ENCODE peak calls at places on chromosomes 13 and 19, in five cellular contexts. D is adrenal gland, X is brain microvascular endothelial cell, V is GM06990, O is cardiac fibroblast. C is an unnamed sample.
A peak's percentile ranks its signal among the peaks of the same experiment; 100 is the strongest.

GRCh38 chr19:29635963-29636362 is 29.3 kb upstream of the PLEKHF1 start:
- DNase-seq in D (no peak), X (no peak), V (no peak), O (no peak), C (no peak)

GRCh38 chr19:22784051-22784450 is at the start of gene ZNF99:
- DNase-seq in D (peak; percentile 52), X (no peak), V (no peak), O (no peak), C (peak; percentile 83)

GRCh38 chr13:79898996-79899395 is 418.0 kb downstream of the NDFIP2 start:
- DNase-seq in D (no peak), X (no peak), V (no peak), O (no peak), C (no peak)

GRCh38 chr13:98105929-98106336 is 37.0 kb upstream of the FARP1 start:
- DNase-seq in D (no peak), X (peak; percentile 64), V (no peak), O (peak; percentile 70), C (peak; percentile 47)

GRCh38 chr13:54709546-54709945 is 1680.9 kb downstream of the OLFM4 start:
- DNase-seq in D (no peak), X (no peak), V (no peak), O (no peak), C (no peak)

GRCh38 chr13:20721454-20722357 is 18.2 kb downstream of the IL17D start:
- DNase-seq in D (peak; percentile 84), X (peak; percentile 72), V (no peak), O (peak; percentile 59), C (peak; percentile 81)

GRCh38 chr13:72505376-72505775 is 222.1 kb downstream of the MZT1 start:
- DNase-seq in D (no peak), X (no peak), V (no peak), O (no peak), C (no peak)

GRCh38 chr13:46101002-46101401 is 3.8 kb downstream of the CPB2 start:
- DNase-seq in D (no peak), X (no peak), V (no peak), O (no peak), C (no peak)

GRCh38 chr13:91031508-91031907 is 316.0 kb upstream of the MIR17HG start:
- DNase-seq in D (no peak), X (no peak), V (no peak), O (no peak), C (no peak)

GRCh38 chr19:29978139-29978538 is 36.1 kb downstream of the URI1 start:
- DNase-seq in D (no peak), X (no peak), V (no peak), O (no peak), C (no peak)

GRCh38 chr13:23654111-23655110 is 84.2 kb downstream of the TNFRSF19 start:
- DNase-seq in D (no peak), X (peak; percentile 29), V (no peak), O (peak; percentile 32), C (peak; percentile 46)

GRCh38 chr19:45087531-45087930 is 5.4 kb upstream of the PPP1R37 start:
- DNase-seq in D (no peak), X (no peak), V (no peak), O (no peak), C (no peak)

GRCh38 chr13:94115054-94115453 is 364.4 kb downstream of the DCT start:
- DNase-seq in D (no peak), X (no peak), V (no peak), O (no peak), C (no peak)

GRCh38 chr19:9786819-9787218 is 18.3 kb upstream of the ZNF846 start:
- DNase-seq in D (no peak), X (no peak), V (no peak), O (no peak), C (no peak)

GRCh38 chr19:9782282-9782681 is 13.7 kb upstream of the ZNF846 start:
- DNase-seq in D (no peak), X (no peak), V (no peak), O (no peak), C (no peak)

GRCh38 chr19:9785367-9786331 is 17.1 kb upstream of the ZNF846 start:
- DNase-seq in D (peak; percentile 99), X (peak; percentile 94), V (peak; percentile 95), O (peak; percentile 94), C (peak; percentile 98)

GRCh38 chr19:9789066-9789465 is 20.5 kb upstream of the ZNF846 start:
- DNase-seq in D (no peak), X (no peak), V (no peak), O (no peak), C (no peak)

DNA sequence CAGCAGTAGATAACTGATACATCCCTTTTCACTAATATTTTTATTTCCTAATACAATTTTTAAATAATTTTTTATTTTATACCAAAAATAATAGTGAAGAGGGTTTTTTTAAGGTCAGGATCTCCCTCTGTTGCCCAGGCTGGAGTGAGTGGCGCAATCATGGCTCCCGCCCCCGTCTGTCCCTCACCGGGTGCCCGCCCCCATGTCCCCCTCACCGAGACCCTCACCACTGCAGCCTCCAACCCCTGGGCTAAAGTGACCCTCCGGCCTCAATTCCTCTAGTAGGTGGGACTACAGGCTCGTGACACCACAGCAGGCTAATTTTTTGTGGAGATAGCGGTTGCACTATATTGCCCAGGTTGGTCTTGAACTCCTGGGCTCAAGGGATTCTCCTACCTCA is 17.8 kb upstream of the ZNF846 start:
- DNase-seq in D (no peak), X (no peak), V (no peak), O (no peak), C (peak; percentile 78)
- H3K4me3 ChIP-seq in D (peak overlapping the region; percentile 96), X (peak overlapping the region; percentile 81), V (peak overlapping the region; percentile 66), O (peak overlapping the region; percentile 88), C (peak overlapping the region; percentile 65)

GRCh38 chr19:10315335-10316214 is at the start of gene FDX2:
- DNase-seq in D (peak; percentile 90), X (peak; percentile 68), V (peak; percentile 86), O (peak; percentile 84), C (peak; percentile 96)

GRCh38 chr19:10318807-10319426 is 3.1 kb upstream of the FDX2 start:
- DNase-seq in D (no peak), X (no peak), V (no peak), O (no peak), C (no peak)

GRCh38 chr19:10317045-10317856 is 1.4 kb upstream of the FDX2 start:
- DNase-seq in D (no peak), X (no peak), V (no peak), O (no peak), C (no peak)

GRCh38 chr19:10317857-10318462 is 2.1 kb upstream of the FDX2 start:
- DNase-seq in D (no peak), X (no peak), V (no peak), O (no peak), C (no peak)

DNA sequence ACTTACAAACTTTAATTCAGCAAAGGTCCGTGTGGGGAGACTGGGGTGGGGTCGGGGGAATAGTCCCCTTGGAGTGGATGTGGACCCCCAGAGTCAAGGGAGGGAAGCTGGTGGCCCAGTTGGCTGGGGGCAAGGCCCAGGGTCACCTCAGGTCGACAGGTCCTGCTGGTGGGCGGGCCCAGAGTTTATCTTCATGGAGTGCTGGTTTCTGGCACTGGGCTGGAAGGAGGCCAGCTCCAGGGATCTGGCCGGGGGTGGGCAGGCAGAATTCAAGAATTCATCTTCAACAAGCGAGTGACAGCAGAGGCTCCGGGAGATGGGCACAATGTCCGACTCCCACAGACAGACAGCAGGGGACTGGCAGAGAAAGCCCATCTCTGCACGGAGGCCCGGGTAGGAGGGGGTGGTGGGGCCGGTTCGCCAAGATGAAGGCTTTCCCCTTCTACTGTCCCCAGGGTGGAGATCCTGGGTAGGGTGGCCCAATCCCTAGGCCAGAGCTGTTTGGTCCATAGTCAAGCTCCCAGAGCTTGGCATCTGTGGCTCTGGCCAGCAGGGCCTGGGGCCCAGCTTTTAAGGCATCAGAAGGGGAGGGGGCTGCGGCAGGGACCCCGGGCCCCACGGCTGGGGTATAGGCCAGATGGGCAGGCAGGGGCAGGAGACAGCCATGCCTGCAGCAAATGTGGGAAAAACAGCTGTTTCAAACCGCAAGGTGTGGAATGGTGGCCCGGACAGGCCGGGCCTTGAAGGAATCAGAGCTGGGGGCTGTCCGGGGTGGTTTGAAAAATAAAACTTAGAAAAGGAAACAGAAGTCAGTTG is 622 bp upstream of the FDX2 start:
- DNase-seq in D (no peak), X (no peak), V (no peak), O (no peak), C (no peak)
- H3K4me3 ChIP-seq in D (no peak overlapping the region), X (peak overlapping the region; percentile 83), V (no peak overlapping the region), O (no peak overlapping the region), C (no peak overlapping the region)

GRCh38 chr13:112060431-112060830 is 6.5 kb upstream of the SOX1 start:
- DNase-seq in D (no peak), X (no peak), V (no peak), O (no peak), C (no peak)
- H3K4me3 ChIP-seq in D (no peak overlapping the region), X (no peak overlapping the region), V (no peak overlapping the region), O (no peak overlapping the region), C (no peak overlapping the region)

DNA sequence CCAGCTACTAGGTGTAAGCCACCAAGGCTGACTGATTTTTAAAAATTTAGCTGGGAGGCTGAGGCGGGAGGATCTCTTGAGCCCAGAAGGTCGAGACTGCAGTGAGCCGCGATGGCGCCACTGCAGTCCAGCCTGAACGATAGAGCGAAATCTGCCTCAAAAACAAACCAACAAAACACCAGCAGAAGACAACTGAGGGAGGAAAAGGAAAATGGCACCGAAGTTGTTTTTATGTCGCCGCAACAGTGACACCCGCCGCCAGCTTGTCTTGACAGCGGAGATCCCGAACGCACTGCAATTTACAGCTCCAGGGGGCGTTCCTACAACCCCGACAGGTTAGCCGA is 298 bp upstream of the FAM98C start:
- DNase-seq in D (no peak), X (no peak), V (no peak), O (no peak), C (no peak)
- H3K4me3 ChIP-seq in D (no peak overlapping the region), X (peak overlapping the region; percentile 45), V (peak overlapping the region; percentile 58), O (peak overlapping the region; percentile 43), C (peak overlapping the region; percentile 33)

DNA sequence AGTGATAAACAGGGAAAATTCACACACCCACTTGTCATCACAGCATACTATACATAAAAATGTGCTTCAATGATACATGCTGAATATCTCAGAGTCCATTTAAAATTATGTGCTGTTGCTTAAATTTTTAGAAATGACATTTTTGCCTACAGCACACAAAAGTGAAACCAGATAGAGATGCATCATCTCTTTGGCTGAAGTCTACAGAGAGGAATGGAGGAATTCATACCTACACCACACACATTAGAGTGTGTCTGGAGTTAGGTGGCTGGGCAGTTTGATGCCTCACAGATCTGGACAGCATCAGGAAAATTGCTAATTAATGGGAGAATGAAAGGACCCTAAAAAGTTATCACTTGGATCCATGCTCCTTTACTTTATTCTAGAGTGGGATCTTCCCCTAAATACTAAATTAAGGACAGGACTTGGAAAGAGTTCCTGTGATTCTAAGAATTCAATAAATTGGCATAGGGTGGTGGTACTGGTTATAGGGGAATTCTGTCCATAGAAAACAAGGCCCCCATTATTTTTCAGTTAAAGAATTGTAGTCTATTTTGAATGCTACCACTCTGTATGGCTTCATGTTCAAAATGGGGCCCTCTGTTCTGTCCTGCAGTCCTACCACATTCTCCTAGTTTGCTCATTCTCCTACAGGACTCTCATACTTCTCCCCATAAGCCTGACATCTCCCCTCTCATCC is 41.3 kb downstream of the RCBTB2 start:
- DNase-seq in D (no peak), X (no peak), V (no peak), O (peak; percentile 21), C (no peak)
- H3K4me3 ChIP-seq in D (no peak overlapping the region), X (no peak overlapping the region), V (peak overlapping the region; percentile 57), O (peak overlapping the region; percentile 41), C (peak overlapping the region; percentile 43)

C was measured in right cardiac atrium.